ENCODE peak calls at places on chromosomes 7 and 10, in eight cellular contexts. P, X, D, N, L, G, Q and T are unnamed samples.

GRCh38 chr7:129612112-129613015 is 844 bp downstream of the NRF1 start:
- DNase-seq in G (no peak), D (no peak), N (peak), L (peak), P (peak), X (no peak), Q (peak), T (peak)

GRCh38 chr7:107079212-107079940 is 34.9 kb downstream of the PRKAR2B start:
- DNase-seq in G (no peak), X (no peak), D (no peak), P (no peak), N (no peak), Q (no peak), L (no peak), T (no peak)

GRCh38 chr10:7788640-7789335 is 811 bp downstream of the ATP5F1C start:
- DNase-seq in L (peak), P (peak), G (no peak), Q (peak), N (no peak), X (no peak), D (no peak), T (peak)

GRCh38 chr10:80486151-80486692 is 32.1 kb downstream of the TSPAN14 start:
- DNase-seq in G (no peak), D (no peak), X (no peak), L (no peak), P (no peak), Q (no peak), N (no peak), T (no peak)

GRCh38 chr7:20153999-20154398 is 63.2 kb downstream of the MACC1 start:
- DNase-seq in G (no peak), L (no peak), Q (no peak), X (no peak), P (no peak), D (no peak), N (no peak), T (no peak)

GRCh38 chr7:127815631-127816145 is 163.7 kb downstream of the SND1 start:
- DNase-seq in P (no peak), D (no peak), Q (no peak), N (no peak), X (no peak), G (no peak), L (no peak), T (no peak)

GRCh38 chr7:36708765-36709164 is 15.5 kb downstream of the AOAH start:
- DNase-seq in N (no peak), D (no peak), L (no peak), P (no peak), Q (no peak), X (no peak), G (no peak), T (no peak)

GRCh38 chr7:151794508-151795167 is 82.3 kb downstream of the PRKAG2 start:
- DNase-seq in L (no peak), Q (no peak), G (peak), X (no peak), D (no peak), P (no peak), N (no peak), T (no peak)

GRCh38 chr10:93379366-93380042 is 102.6 kb downstream of the MYOF start:
- DNase-seq in P (no peak), D (peak), Q (peak), X (no peak), N (no peak), L (no peak), G (no peak), T (no peak)

GRCh38 chr10:121187375-121187774 is 336.2 kb downstream of the WDR11 start:
- DNase-seq in D (no peak), Q (no peak), G (no peak), X (no peak), L (no peak), P (no peak), N (no peak), T (no peak)

GRCh38 chr10:121185816-121186215 is 334.7 kb downstream of the WDR11 start:
- DNase-seq in P (no peak), L (no peak), X (no peak), Q (no peak), N (no peak), G (no peak), D (no peak), T (no peak)

GRCh38 chr10:121189092-121189491 is 337.9 kb downstream of the WDR11 start:
- DNase-seq in X (no peak), N (no peak), Q (no peak), P (no peak), D (no peak), L (no peak), G (no peak), T (no peak)

GRCh38 chr10:121183241-121183640 is 332.1 kb downstream of the WDR11 start:
- DNase-seq in P (no peak), Q (no peak), G (no peak), N (no peak), L (no peak), D (no peak), X (no peak), T (no peak)

GRCh38 chr10:121188005-121188404 is 336.8 kb downstream of the WDR11 start:
- DNase-seq in X (no peak), N (no peak), L (no peak), D (no peak), G (peak), P (peak), Q (no peak), T (no peak)
- TF ChIP-seq CTCF in X (no peak), N (no peak), L (no peak), D (no peak), G (no peak), P (no peak), Q (no peak), T (no peak)

DNA sequence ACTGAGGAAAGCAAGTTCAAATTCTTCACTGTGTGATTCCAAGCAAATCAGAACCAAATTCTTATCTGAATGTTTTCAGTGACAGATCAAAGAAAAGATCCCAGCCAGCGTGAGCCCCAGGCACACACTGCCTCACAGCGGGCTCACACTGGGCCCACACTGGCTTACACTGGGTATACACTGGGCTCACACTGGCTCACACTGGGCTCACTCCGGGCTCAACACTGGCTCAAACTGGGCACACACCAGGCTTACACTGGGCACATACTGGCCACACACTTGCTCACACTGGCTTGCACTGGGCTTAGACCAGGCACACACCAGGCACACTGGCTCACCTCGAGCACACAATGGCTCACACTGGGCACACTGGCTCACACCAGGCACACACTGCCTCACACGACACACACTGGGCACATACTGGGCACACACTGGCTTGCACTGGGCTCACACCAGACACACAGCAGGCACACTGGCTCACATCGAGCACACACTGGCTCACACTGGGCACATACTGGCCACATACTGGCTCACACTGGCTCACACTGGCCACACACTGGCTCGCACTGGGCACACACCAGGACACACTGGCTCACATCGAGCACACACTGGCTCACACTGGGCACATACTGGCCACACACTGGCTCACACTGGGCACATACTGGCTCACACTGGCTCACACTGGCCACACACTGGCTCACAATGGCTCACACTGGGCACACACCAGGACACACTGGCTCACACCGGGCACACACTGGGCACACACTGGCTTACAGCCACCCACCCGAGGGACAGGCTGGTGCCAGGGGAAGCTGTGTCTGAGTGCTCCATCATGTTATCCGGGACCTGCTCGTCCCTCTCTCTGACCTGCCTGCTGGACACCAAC is 156.3 kb downstream of the PTPRN2 start:
- DNase-seq in X (no peak), N (no peak), G (no peak), D (no peak), P (no peak), L (no peak), Q (no peak), T (no peak)
- TF ChIP-seq CTCF in X (no peak), N (no peak), G (no peak), D (no peak), P (no peak), L (no peak), Q (no peak), T (no peak)

DNA sequence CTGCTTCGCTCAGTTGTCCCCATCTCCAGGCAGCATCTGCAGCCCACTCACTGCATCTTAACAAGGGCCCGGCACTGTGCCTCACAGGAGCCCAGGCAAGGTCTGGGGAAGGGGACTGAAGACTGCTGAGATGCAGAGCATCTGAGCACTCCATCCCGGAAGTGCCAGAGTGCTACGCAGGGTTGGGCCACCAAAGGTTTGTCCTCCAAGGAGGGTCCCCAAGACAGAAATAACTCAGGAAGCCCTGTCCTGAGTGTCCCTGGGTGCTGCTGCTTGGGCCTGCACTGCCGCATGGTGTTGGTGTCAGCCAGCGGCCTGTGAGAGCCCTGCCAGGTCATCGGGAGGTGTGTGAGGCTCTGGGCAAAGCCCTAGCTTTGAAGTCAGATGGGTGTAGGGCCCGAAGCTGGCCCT is 288.2 kb upstream of the ZMIZ1 start:
- DNase-seq in L (no peak), N (no peak), P (no peak), Q (no peak), G (no peak), X (no peak), D (no peak), T (no peak)
- TF ChIP-seq CTCF in L (no peak), N (no peak), P (no peak), Q (no peak), G (no peak), X (no peak), D (no peak), T (no peak)

DNA sequence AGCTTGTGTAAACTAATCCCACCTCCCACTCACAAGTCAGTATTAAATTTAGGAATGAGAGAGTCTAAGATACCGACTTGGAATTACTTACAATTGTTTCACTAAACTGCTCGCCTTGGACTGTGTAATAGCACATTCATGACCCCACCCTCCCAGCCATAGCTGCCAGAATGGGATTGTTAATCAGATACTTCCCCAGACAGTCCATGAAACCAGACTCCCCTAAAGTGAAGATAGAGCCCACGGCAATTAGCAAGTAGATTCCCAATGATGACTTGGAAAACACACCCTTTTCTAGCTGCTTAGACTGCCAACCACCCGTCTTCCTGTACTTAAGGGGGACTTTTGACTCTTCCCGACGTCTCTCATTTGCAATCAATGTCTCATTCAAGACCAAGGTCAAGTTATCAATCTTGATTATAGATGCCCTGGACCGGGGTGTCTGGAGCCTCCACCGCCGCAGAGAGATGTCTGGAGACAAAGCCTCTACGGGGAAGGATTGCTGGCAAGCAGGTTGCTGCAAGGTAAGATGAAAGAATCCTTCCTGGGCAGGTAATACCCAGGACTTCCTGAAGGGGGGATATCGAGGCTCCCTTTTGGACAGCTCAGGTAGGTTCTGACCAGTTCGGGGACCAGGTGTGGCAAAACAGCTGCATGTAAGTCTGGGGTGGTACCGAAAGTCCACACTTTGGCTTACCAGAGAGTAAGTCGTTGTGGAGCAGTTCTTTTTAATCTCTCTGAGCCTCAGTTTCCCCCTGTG is 12.6 kb upstream of the CUX1 start:
- DNase-seq in G (no peak), X (no peak), P (no peak), D (no peak), L (no peak), N (no peak), Q (peak), T (no peak)
- TF ChIP-seq CTCF in G (peak), X (no peak), P (peak), D (no peak), L (no peak), N (peak), Q (peak), T (peak)

GRCh38 chr10:58667658-58668310 is 155.1 kb downstream of the BICC1 start:
- DNase-seq in D (no peak), N (no peak), X (no peak), Q (no peak), P (no peak), L (no peak), G (no peak), T (no peak)
- TF ChIP-seq CTCF in D (no peak), N (no peak), X (no peak), Q (no peak), P (no peak), L (no peak), G (no peak), T (no peak)

GRCh38 chr10:49162761-49163160 is 25.4 kb downstream of the TMEM273 start:
- DNase-seq in D (no peak), G (no peak), Q (no peak), X (no peak), N (no peak), L (no peak), P (no peak), T (no peak)

GRCh38 chr10:49160110-49160509 is 26.3 kb upstream of the FAM170B start:
- DNase-seq in N (no peak), Q (no peak), P (no peak), L (no peak), D (no peak), X (no peak), G (no peak), T (no peak)

GRCh38 chr10:49162063-49162462 is 26.1 kb downstream of the TMEM273 start:
- DNase-seq in P (no peak), Q (no peak), L (no peak), N (no peak), X (no peak), D (no peak), G (no peak), T (no peak)

GRCh38 chr10:49160814-49161213 is 27.0 kb upstream of the FAM170B start:
- DNase-seq in N (no peak), D (no peak), L (no peak), G (no peak), X (no peak), P (no peak), Q (no peak), T (no peak)

DNA sequence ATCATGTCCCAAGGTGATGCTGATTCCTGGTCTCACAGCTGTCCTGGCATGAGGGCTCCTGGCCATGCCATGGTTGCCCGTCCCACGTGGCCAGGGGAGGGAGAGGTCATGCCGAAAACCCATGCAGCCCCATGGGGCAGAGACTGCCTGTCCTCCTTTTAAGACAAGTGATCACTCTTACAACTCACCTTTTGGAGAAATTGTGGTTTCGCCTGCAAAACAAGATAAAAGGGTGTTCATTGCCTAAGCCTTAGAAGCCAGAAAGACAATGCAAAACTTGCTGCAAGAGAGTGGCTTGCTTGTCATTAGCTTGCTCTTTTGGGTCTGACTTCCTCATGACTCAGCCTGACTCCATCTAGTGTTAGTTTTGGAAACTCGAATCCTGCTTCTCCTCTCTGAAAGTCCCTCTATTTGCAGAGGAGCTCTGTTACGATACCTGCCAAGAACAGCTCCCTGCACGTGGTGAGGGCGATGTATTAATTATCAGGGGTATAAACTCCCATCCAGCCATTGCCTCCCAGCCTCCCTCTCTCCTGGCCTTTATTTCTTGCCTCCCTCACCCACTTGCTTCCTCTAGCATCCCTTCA is 26.7 kb downstream of the TMEM273 start:
- DNase-seq in X (no peak), G (no peak), P (peak), N (no peak), L (no peak), D (peak), Q (peak), T (no peak)
- TF ChIP-seq CTCF in X (no peak), G (no peak), P (peak), N (no peak), L (no peak), D (peak), Q (peak), T (peak)

GRCh38 chr10:119352042-119352441 is 144.7 kb downstream of the GRK5 start:
- DNase-seq in D (no peak), Q (no peak), X (no peak), G (no peak), L (no peak), P (no peak), N (no peak), T (no peak)
- TF ChIP-seq CTCF in D (no peak), Q (no peak), X (no peak), G (no peak), L (no peak), P (no peak), N (no peak), T (no peak)

GRCh38 chr10:65482848-65483247 is 1443.0 kb upstream of the LRRTM3 start:
- DNase-seq in P (no peak), D (no peak), L (no peak), G (no peak), Q (no peak), N (no peak), X (no peak), T (no peak)
- TF ChIP-seq CTCF in P (no peak), D (no peak), L (no peak), G (no peak), Q (no peak), N (peak), X (no peak), T (no peak)

GRCh38 chr10:127906548-127907377 is at the start of gene PTPRE:
- DNase-seq in N (peak), P (peak), Q (peak), X (peak), D (peak), G (peak), L (peak), T (peak)
- TF ChIP-seq CTCF in N (peak), P (peak), Q (peak), X (peak), D (peak), G (peak), L (peak), T (peak)

GRCh38 chr10:131930586-131931330 is 29.9 kb downstream of the PPP2R2D start:
- DNase-seq in L (no peak), N (no peak), P (no peak), X (no peak), D (no peak), Q (no peak), G (no peak), T (no peak)

GRCh38 chr10:131930150-131930549 is 29.3 kb downstream of the PPP2R2D start:
- DNase-seq in Q (no peak), N (no peak), D (no peak), P (no peak), G (no peak), X (no peak), L (no peak), T (no peak)

GRCh38 chr10:131928248-131929095 is 27.7 kb downstream of the PPP2R2D start:
- DNase-seq in Q (peak), L (peak), P (no peak), X (peak), D (no peak), G (no peak), N (peak), T (peak)

GRCh38 chr10:131926743-131927595 is 26.2 kb downstream of the PPP2R2D start:
- DNase-seq in P (no peak), X (no peak), G (no peak), Q (no peak), L (no peak), D (no peak), N (no peak), T (no peak)

DNA sequence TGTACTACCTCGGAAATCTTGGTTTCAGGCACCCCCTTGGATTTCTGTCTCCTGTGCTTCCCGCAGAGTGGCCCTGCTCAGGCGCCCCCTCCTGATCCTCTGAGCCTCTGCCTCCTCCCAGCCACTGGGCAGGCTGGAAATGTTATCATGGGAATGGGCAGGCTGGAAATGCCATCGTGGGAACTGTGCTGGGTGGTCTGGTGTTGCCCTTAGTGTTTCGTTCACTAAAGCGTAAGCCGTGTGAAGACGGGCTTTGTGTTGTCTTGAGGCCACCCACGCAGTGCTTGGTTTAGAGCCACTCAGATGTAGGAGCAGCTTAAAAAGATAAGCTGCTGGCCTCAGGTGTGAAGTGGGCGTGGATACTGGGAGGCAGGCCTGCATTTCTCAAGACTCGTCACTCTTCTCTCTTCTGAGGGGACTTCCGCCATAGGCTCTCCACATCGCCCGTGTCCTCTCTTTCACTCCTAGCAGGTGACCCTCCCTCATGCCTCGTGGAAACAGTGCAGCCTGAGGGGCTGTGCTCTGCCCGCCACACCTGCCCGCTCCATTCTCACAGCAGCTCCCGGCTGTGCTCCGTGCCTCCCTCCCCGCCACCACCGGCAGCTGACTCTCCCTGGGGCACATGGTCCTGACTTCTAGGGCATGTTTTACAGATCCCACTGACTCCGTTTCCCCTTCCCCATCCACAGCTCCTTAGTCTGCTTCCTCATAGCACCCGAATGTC is 28.5 kb downstream of the PPP2R2D start:
- DNase-seq in P (peak), L (peak), D (no peak), G (no peak), N (no peak), Q (no peak), X (peak), T (no peak)
- TF ChIP-seq CTCF in P (no peak), L (no peak), D (no peak), G (no peak), N (no peak), Q (no peak), X (no peak), T (no peak)